ENCODE peak calls at places on chromosome 1, in five cellular contexts. Y is GM12878; Z is fibroblast of lung; R is CD8-positive, alpha-beta T cell; N is stomach. V is an unnamed sample.

GRCh38 chr1:36639461-36639860 is 156.7 kb upstream of the CSF3R start:
- DNase-seq in Y (no peak), Z (no peak), R (no peak), N (no peak), V (no peak)

GRCh38 chr1:25677193-25677773 is 60.7 kb downstream of the MAN1C1 start:
- DNase-seq in N (no peak), Z (no peak), Y (no peak), R (peak), V (no peak)

GRCh38 chr1:62337785-62338631 is 18.8 kb upstream of the KANK4 start:
- DNase-seq in Z (peak), Y (no peak), R (no peak), N (no peak), V (no peak)

GRCh38 chr1:192506741-192507155 is 68.8 kb upstream of the RGS1 start:
- DNase-seq in N (no peak), Z (peak), R (no peak), Y (peak), V (no peak)

GRCh38 chr1:7192453-7192852 is 407.2 kb downstream of the CAMTA1 start:
- DNase-seq in R (no peak), Y (no peak), Z (no peak), N (no peak), V (no peak)

GRCh38 chr1:170445096-170445495 is 86.9 kb upstream of the GORAB start:
- DNase-seq in N (no peak), Y (no peak), Z (peak), R (no peak), V (no peak)

GRCh38 chr1:25926731-25927496 is 20.7 kb upstream of the STMN1 start:
- DNase-seq in Y (no peak), R (no peak), N (no peak), Z (no peak), V (no peak)

GRCh38 chr1:184053881-184054280 is 2.4 kb downstream of the TSEN15 start:
- DNase-seq in Y (no peak), N (no peak), Z (no peak), R (no peak), V (no peak)

GRCh38 chr1:61125263-61125662 is 42.9 kb downstream of the NFIA start:
- DNase-seq in R (no peak), Z (no peak), Y (no peak), N (no peak), V (no peak)

GRCh38 chr1:10904396-10905358 is 107.8 kb upstream of the TARDBP start:
- DNase-seq in Y (no peak), Z (no peak), N (no peak), R (peak), V (no peak)

GRCh38 chr1:151944859-151945575 is 35.7 kb upstream of the THEM4 start:
- DNase-seq in Y (no peak), N (no peak), R (no peak), Z (no peak), V (no peak)

DNA sequence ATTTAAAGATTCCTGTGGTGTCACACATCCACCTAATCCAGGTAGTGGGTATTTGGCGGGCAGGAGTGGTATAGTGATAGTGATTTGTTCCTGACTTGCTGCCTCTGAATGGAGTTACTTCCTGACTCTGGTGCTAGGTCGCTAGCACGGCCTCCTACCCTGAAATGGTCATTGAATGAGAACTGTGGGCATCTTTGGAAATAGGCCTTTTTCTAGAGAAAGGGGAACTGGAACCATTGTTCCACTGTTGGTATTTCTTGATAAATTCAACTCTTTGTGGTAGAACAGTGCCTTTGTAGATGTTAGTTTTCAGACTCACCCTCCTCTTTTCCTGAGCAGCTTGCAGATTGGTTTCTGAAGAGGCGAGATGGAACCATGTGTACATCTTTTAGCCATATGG is 1.5 kb downstream of the QSOX1 start:
- DNase-seq in R (no peak), Y (peak), N (no peak), Z (no peak), V (no peak)
- H3K4me3 ChIP-seq in R (no peak), Y (peak), N (peak), Z (peak), V (peak)

GRCh38 chr1:21933397-21934248 is 3.5 kb downstream of the HSPG2 start:
- DNase-seq in N (peak), R (no peak), Z (peak), Y (no peak), V (no peak)
- H3K4me3 ChIP-seq in N (peak), R (no peak), Z (no peak), Y (no peak), V (peak)

GRCh38 chr1:101135526-101135925 is 101.3 kb upstream of the S1PR1 start:
- DNase-seq in N (no peak), Z (no peak), Y (no peak), R (no peak), V (no peak)

GRCh38 chr1:101139130-101139529 is 97.7 kb upstream of the S1PR1 start:
- DNase-seq in N (no peak), Y (no peak), R (no peak), Z (no peak), V (no peak)

GRCh38 chr1:101140041-101140718 is 96.6 kb upstream of the S1PR1 start:
- DNase-seq in Y (no peak), R (no peak), N (no peak), Z (no peak), V (no peak)

GRCh38 chr1:101136739-101137138 is 100.1 kb upstream of the S1PR1 start:
- DNase-seq in N (no peak), Z (peak), R (peak), Y (peak), V (no peak)

GRCh38 chr1:101137144-101138126 is 99.4 kb upstream of the S1PR1 start:
- DNase-seq in R (no peak), N (no peak), Y (peak), Z (peak), V (no peak)
- H3K4me3 ChIP-seq in R (no peak), N (no peak), Y (no peak), Z (no peak), V (no peak)

GRCh38 chr1:3628445-3628844 is 3.6 kb downstream of the TPRG1L start:
- DNase-seq in R (no peak), Y (no peak), Z (no peak), N (no peak), V (no peak)
- H3K4me3 ChIP-seq in R (no peak), Y (no peak), Z (no peak), N (no peak), V (no peak)

DNA sequence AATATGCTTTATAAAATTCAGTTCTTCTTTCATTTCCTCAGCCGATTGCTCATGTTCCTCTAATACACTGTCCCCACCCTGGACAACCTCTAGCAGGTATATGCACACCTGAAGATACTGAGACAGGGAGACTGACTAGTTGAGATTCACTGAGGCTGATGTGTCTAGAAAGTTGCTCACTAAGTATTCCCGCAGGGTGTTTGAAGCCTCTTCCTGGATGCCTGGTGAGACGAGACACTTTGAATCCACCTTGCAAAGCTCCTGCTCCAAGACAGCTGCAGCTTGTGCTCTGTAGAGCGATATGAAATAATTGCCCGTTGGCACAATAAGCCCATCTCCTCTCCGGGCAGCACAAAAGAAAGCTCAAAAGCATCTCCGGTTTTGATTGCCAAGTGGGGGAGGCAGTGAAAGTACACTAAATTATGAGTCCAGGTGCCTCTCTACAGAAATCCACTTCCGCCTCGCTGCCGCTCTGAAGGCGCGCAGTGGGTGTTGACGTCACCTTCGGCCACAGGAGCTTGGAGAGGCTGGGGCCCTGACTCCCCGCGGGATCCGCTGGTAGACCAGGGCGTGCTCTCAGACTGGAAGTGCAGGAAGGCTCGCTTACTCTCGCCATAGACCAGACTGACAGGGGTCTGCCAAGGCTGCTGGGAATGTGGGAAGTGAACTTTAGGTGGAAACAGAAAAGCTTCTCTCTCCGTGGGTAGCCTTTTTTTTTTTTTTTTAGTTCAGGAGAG is 46.3 kb downstream of the GPA33 start:
- DNase-seq in N (peak), R (peak), Y (no peak), Z (peak), V (no peak)
- H3K4me3 ChIP-seq in N (peak), R (peak), Y (peak), Z (no peak), V (peak)

GRCh38 chr1:157195521-157196244 is 57.5 kb upstream of the ETV3 start:
- DNase-seq in N (no peak), Y (no peak), R (no peak), Z (no peak), V (no peak)

GRCh38 chr1:157194739-157195520 is 56.7 kb upstream of the ETV3 start:
- DNase-seq in Y (no peak), N (no peak), R (no peak), Z (no peak), V (no peak)

GRCh38 chr1:157196245-157196543 is 58.0 kb upstream of the ETV3 start:
- DNase-seq in N (no peak), R (no peak), Z (no peak), Y (no peak), V (no peak)

GRCh38 chr1:157193219-157193618 is 55.0 kb upstream of the ETV3 start:
- DNase-seq in R (no peak), Z (no peak), N (no peak), Y (no peak), V (no peak)

GRCh38 chr1:157193702-157194391 is 55.7 kb upstream of the ETV3 start:
- DNase-seq in Y (no peak), R (peak), Z (peak), N (peak), V (no peak)
- H3K4me3 ChIP-seq in Y (no peak), R (no peak), Z (no peak), N (no peak), V (no peak)

GRCh38 chr1:3079381-3080093 is 10.5 kb downstream of the PRDM16 start:
- DNase-seq in N (no peak), Y (no peak), Z (no peak), R (no peak), V (no peak)
- H3K4me3 ChIP-seq in N (no peak), Y (no peak), Z (no peak), R (no peak), V (no peak)

GRCh38 chr1:37809942-37810341 is 1.9 kb upstream of the YRDC start:
- DNase-seq in N (no peak), Y (no peak), R (no peak), Z (no peak), V (no peak)
- H3K4me3 ChIP-seq in N (no peak), Y (no peak), R (no peak), Z (no peak), V (no peak)

V was measured in esophagus squamous epithelium.